ENCODE peak calls at places on chromosomes 3 and 15, in five cellular contexts. Z is esophagus squamous epithelium; R is CD8-positive, alpha-beta T cell; J is BE2C; Q is upper lobe of right lung. P is an unnamed sample.

GRCh38 chr15:41713047-41713446 is 52.8 kb downstream of the MGA start:
- DNase-seq in Z (no peak), R (no peak), J (no peak), Q (no peak), P (no peak)

GRCh38 chr3:188205992-188206416 is 52.0 kb downstream of the LPP start:
- DNase-seq in Z (no peak), R (no peak), J (no peak), Q (no peak), P (no peak)

GRCh38 chr3:45337839-45338470 is 50.4 kb upstream of the LARS2 start:
- DNase-seq in Z (no peak), R (no peak), J (no peak), Q (no peak), P (no peak)

GRCh38 chr3:61237858-61238257 is 13.4 kb downstream of the FHIT start:
- DNase-seq in Z (no peak), R (no peak), J (no peak), Q (no peak), P (no peak)

GRCh38 chr3:97510795-97511194 is 253.8 kb upstream of the ARL6 start:
- DNase-seq in Z (no peak), R (no peak), J (no peak), Q (no peak), P (no peak)

GRCh38 chr3:3799173-3800075 is at the start of gene LRRN1:
- DNase-seq in Z (peak), R (peak), J (no peak), Q (peak), P (no peak)

GRCh38 chr15:62648954-62649353 is 393.6 kb upstream of the TPM1 start:
- DNase-seq in Z (no peak), R (no peak), J (no peak), Q (no peak), P (no peak)

GRCh38 chr3:66200147-66200546 is 20.7 kb upstream of the SLC25A26 start:
- DNase-seq in Z (no peak), R (no peak), J (no peak), Q (no peak), P (no peak)

GRCh38 chr3:85567074-85567676 is 608.4 kb downstream of the CADM2 start:
- DNase-seq in Z (no peak), R (no peak), J (peak), Q (no peak), P (no peak)

DNA sequence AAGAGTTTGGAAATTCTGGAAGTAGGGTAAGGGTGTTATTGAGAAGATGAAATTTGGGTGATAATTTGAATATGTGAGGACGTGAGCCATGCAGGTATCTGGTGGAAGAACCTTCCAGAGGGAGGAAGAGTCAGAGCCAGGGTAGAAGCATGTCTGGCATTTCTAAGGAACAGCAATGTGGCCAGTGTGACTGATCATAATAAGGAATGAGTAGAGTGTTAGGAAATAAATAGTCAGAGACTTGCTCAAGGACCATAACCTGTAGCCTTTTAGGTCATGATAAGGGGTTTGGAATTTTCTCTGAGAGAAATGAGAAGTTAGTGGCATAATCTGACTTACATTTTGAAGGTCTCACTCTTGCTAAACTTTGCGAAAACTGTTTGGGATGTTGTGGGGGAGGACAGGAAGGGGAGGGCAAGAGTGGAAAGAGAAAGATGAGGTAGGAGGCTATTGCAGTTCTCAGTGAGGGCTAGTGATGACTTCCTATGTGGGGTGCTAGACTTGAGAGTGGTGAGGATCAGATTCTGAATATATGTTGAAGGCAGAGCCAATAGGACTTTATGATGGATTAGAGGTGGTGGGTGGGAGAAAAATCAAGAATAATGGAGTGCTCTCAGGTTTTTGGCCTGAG is 568.3 kb downstream of the AGBL1 start:
- DNase-seq in Z (no peak), R (no peak), J (no peak), Q (no peak), P (no peak)
- TF ChIP-seq CTCF in Z (no peak), R (no peak), J (no peak), Q (no peak), P (no peak)

DNA sequence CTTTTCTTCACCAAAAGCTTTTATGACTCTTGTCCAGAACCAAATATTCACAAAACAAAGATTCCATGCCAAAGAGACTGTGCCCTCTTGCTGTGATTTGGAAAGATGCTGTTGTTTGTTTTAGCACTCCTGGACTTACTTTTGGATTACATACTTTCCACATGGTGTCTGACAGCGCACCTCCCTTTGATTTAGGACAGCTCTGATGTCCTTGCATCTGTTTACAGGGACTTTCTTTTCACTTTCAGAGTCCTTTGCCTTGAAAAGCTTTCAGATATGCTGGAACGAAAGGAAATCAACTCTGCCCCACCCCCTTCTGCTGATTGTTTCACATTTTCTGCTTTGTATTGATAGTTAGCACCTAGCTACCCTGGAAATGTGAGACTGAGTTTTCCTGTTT is 133.0 kb upstream of the NR2E3 start:
- DNase-seq in Z (no peak), R (no peak), J (no peak), Q (no peak), P (no peak)
- H3K4me3 ChIP-seq in Z (no peak), R (no peak), J (no peak), Q (no peak), P (no peak)

GRCh38 chr15:79450648-79451047 is 18.5 kb downstream of the MINAR1 start:
- DNase-seq in Z (no peak), R (no peak), J (no peak), Q (no peak), P (no peak)
- TF ChIP-seq CTCF in Z (no peak), R (no peak), J (peak), Q (no peak), P (peak)

DNA sequence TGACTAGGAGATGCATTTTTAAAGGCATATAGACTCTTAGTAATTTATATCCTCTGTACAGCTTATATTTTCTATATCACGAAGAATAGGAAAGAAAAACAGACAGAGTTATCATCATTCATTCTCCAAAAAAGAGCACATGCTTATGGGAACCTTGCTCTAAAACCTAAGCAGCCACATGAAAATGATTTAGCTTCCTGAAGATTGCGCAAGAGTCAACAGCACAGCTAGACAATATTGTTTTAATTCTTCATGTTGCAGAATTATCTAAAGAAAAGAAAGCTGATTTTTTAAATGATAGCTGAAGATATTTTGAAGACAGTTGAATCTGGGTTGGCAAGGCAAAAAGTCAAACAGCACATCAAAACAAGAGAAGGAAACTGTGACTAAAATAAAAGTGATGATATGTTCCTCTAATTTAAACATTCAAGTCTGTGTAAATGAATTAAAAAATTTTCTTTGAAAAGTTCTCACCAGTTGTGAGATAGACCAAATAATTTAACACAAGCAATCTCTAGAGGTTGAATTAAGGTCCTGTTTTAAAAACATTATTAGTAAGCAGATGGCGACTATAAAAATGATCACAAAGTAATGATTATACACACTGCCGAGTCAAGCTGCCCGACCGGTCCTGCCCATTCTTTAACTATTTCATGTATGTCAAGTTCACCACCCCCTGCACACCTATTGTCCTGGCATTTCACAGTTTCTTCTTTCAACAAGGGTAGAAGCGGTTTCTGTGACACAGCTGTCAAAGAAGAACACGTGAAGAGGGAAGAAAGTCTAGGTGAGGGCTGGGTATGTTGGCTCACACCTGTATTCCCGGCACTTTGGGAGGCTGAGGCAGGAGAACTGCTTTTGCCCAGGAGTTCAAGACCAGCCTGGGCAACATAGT is 74.2 kb upstream of the BHLHE40 start:
- DNase-seq in Z (no peak), R (no peak), J (no peak), Q (no peak), P (no peak)
- H3K4me3 ChIP-seq in Z (no peak), R (no peak), J (no peak), Q (no peak), P (no peak)

DNA sequence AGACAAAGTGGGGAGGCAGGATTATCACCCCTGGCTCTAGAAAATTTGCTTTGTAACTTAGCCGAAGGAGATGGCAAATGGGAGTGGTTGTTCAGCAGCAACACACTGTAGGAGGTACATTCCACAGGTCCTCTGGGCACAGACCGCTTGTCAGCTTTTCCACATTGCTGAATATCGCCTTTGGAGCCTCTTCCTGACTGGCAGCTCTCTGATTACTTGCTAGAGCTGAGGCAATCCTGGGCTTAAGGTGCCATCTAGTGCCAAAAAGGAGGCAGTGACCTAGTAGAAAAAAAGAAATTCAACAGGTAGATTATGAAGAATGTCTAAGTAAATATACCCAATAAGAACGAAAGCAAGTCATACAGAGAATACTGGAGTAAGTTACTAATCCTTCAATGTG is 13.1 kb upstream of the SCN5A start:
- DNase-seq in Z (no peak), R (no peak), J (peak), Q (no peak), P (no peak)
- TF ChIP-seq CTCF in Z (no peak), R (no peak), J (peak), Q (peak), P (peak)

GRCh38 chr15:28015855-28016254 is 83.3 kb downstream of the OCA2 start:
- DNase-seq in Z (no peak), R (no peak), J (no peak), Q (no peak), P (no peak)

GRCh38 chr15:28013480-28013879 is 85.6 kb downstream of the OCA2 start:
- DNase-seq in Z (no peak), R (no peak), J (no peak), Q (no peak), P (no peak)

GRCh38 chr15:28013976-28014375 is 85.1 kb downstream of the OCA2 start:
- DNase-seq in Z (no peak), R (no peak), J (no peak), Q (no peak), P (no peak)

GRCh38 chr15:28014623-28015200 is 84.4 kb downstream of the OCA2 start:
- DNase-seq in Z (no peak), R (no peak), J (no peak), Q (no peak), P (no peak)

DNA sequence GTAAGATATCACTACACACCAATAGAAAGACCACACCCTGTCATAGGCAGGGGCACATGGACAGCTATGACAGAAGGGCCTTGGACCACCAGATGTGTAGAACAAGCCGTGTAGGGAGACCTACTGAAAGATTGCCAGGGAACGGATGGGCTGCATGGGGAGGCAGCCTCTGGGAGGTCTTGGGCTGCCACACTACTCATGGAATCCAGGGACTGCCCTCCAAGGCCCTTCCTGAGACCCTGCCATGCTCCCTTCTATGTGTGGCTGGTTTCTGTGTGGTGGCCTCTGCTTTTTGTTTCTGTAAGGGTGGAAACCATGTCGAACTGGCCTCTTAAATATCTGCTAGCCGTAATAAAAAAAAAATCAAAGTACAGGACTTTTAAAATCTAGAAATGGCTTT is 86.9 kb downstream of the OCA2 start:
- DNase-seq in Z (no peak), R (no peak), J (no peak), Q (no peak), P (no peak)
- H3K4me3 ChIP-seq in Z (no peak), R (no peak), J (no peak), Q (no peak), P (no peak)

GRCh38 chr15:33201376-33202189 is 7.1 kb upstream of the FMN1 start:
- DNase-seq in Z (no peak), R (peak), J (peak), Q (peak), P (no peak)
- TF ChIP-seq CTCF in Z (no peak), R (no peak), J (peak), Q (peak), P (no peak)